ENCODE peak calls at places on chromosome 20, in six cellular contexts. W is IMR-90, O is GM12878, J is HepG2, Z is K562, S is A549. U is an unnamed sample.

GRCh38 chr20:53923745-53924369 is 146.5 kb downstream of the BCAS1 start:
- DNase-seq in W (no peak), O (no peak), J (no peak), Z (no peak), S (no peak), U (no peak)

GRCh38 chr20:49575551-49576060 is 7.7 kb upstream of the PTGIS start:
- DNase-seq in W (no peak), O (no peak), J (no peak), Z (no peak), S (no peak), U (no peak)

GRCh38 chr20:63273635-63274380 is 1.2 kb downstream of the ARFGAP1 start:
- DNase-seq in W (peak), O (no peak), J (peak), Z (peak), S (peak), U (no peak)

GRCh38 chr20:3621111-3621510 is 42.1 kb downstream of the GFRA4 start:
- DNase-seq in W (no peak), O (no peak), J (no peak), Z (no peak), S (no peak), U (no peak)

GRCh38 chr20:19726126-19726525 is 31.9 kb upstream of the RIN2 start:
- DNase-seq in W (peak), O (no peak), J (no peak), Z (no peak), S (no peak), U (no peak)

GRCh38 chr20:49361872-49362663 is 84.2 kb upstream of the ZNFX1 start:
- DNase-seq in W (no peak), O (no peak), J (no peak), Z (no peak), S (no peak), U (no peak)

GRCh38 chr20:49165611-49166010 is 22.5 kb downstream of the STAU1 start:
- DNase-seq in W (no peak), O (no peak), J (no peak), Z (no peak), S (no peak), U (no peak)

GRCh38 chr20:64078934-64079272 is 415 bp downstream of the RGS19 start:
- DNase-seq in W (no peak), O (no peak), J (no peak), Z (no peak), S (no peak), U (no peak)

GRCh38 chr20:41169184-41169690 is 31.9 kb downstream of the PLCG1 start:
- DNase-seq in W (no peak), O (no peak), J (no peak), Z (no peak), S (no peak), U (no peak)

GRCh38 chr20:50221501-50222323 is 31.1 kb downstream of the CEBPB start:
- DNase-seq in W (peak), O (no peak), J (no peak), Z (no peak), S (no peak), U (no peak)

GRCh38 chr20:50464026-50464724 is 46.0 kb upstream of the PTPN1 start:
- DNase-seq in W (peak), O (no peak), J (peak), Z (peak), S (peak), U (peak)

GRCh38 chr20:17956099-17956685 is 12.4 kb downstream of the SNX5 start:
- DNase-seq in W (no peak), O (no peak), J (no peak), Z (no peak), S (no peak), U (no peak)

GRCh38 chr20:50393242-50393641 is 116.9 kb upstream of the PTPN1 start:
- DNase-seq in W (no peak), O (no peak), J (no peak), Z (no peak), S (no peak), U (no peak)

GRCh38 chr20:4195499-4195898 is 180.1 kb upstream of the RNF24 start:
- DNase-seq in W (peak), O (no peak), J (peak), Z (peak), S (peak), U (peak)

GRCh38 chr20:63858393-63859165 is 2.7 kb upstream of the ABHD16B start:
- DNase-seq in W (peak), O (no peak), J (peak), Z (peak), S (no peak), U (peak)

GRCh38 chr20:48616481-48616880 is 211.3 kb downstream of the PREX1 start:
- DNase-seq in W (no peak), O (no peak), J (no peak), Z (no peak), S (no peak), U (no peak)

GRCh38 chr20:9838378-9839295 is at the start of gene PAK5:
- DNase-seq in W (peak), O (no peak), J (peak), Z (no peak), S (peak), U (peak)

GRCh38 chr20:47727909-47728361 is 57.3 kb downstream of the SULF2 start:
- DNase-seq in W (no peak), O (no peak), J (no peak), Z (no peak), S (no peak), U (no peak)

GRCh38 chr20:52340036-52340634 is 148.6 kb upstream of the ZFP64 start:
- DNase-seq in W (no peak), O (no peak), J (peak), Z (peak), S (peak), U (no peak)

GRCh38 chr20:20685635-20686034 is 26.8 kb downstream of the RALGAPA2 start:
- DNase-seq in W (no peak), O (no peak), J (no peak), Z (no peak), S (no peak), U (no peak)

GRCh38 chr20:47969426-47969825 is 184.1 kb upstream of the SULF2 start:
- DNase-seq in W (no peak), O (no peak), J (no peak), Z (peak), S (no peak), U (no peak)

GRCh38 chr20:61725966-61726365 is 339.7 kb downstream of the TAF4 start:
- DNase-seq in W (no peak), O (no peak), J (no peak), Z (no peak), S (no peak), U (no peak)

GRCh38 chr20:41222299-41222698 is 85.0 kb downstream of the PLCG1 start:
- DNase-seq in W (no peak), O (no peak), J (no peak), Z (no peak), S (no peak), U (no peak)

GRCh38 chr20:50980071-50980681 is 21.6 kb downstream of the MOCS3 start:
- DNase-seq in W (peak), O (no peak), J (peak), Z (no peak), S (peak), U (no peak)

GRCh38 chr20:48471734-48472408 is 355.9 kb downstream of the PREX1 start:
- DNase-seq in W (no peak), O (no peak), J (no peak), Z (no peak), S (no peak), U (no peak)

GRCh38 chr20:43824699-43825402 is 89.8 kb upstream of the TOX2 start:
- DNase-seq in W (peak), O (peak), J (peak), Z (no peak), S (no peak), U (peak)

GRCh38 chr20:40678286-40678835 is 10.7 kb downstream of the MAFB start:
- DNase-seq in W (no peak), O (no peak), J (no peak), Z (no peak), S (no peak), U (no peak)

GRCh38 chr20:49344140-49344539 is 66.3 kb upstream of the ZNFX1 start:
- DNase-seq in W (no peak), O (no peak), J (no peak), Z (no peak), S (no peak), U (no peak)

GRCh38 chr20:36606171-36607116 is 865 bp downstream of the RAB5IF start:
- DNase-seq in W (peak), O (no peak), J (peak), Z (no peak), S (no peak), U (no peak)

DNA sequence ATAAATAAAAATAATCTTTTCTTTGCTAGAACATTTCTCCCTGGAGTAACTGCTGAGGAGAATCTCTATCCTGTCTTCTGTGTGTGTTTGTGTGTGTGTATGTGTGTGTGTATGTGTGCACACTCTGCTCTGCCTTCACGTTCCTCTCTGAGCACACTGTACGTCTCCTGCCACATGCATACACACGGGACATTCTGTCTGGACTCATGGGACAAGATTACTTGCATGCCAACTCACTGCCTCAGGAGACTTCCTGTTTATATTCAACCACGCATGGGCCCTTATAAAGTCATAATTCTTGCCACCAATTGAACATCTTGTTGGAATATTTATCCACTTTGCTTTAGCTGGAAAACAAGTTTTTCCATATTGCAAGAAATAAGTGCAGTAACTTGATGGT is 930.6 kb downstream of the KIF16B start:
- DNase-seq in W (peak), O (no peak), J (no peak), Z (no peak), S (no peak), U (no peak)
- TF ChIP-seq SMC3 in W (no peak), O (no peak), J (no peak), Z (no peak), S (no peak), U (no peak)

GRCh38 chr20:32053648-32054047 is 1.6 kb downstream of the HCK start:
- DNase-seq in W (no peak), O (no peak), J (no peak), Z (no peak), S (no peak), U (no peak)

GRCh38 chr20:32057785-32058184 is 5.7 kb downstream of the HCK start:
- DNase-seq in W (no peak), O (no peak), J (no peak), Z (no peak), S (no peak), U (no peak)

GRCh38 chr20:32059189-32059588 is 7.1 kb downstream of the HCK start:
- DNase-seq in W (no peak), O (no peak), J (no peak), Z (no peak), S (no peak), U (no peak)

GRCh38 chr20:32052792-32053362 is 835 bp downstream of the HCK start:
- DNase-seq in W (no peak), O (no peak), J (no peak), Z (no peak), S (no peak), U (no peak)

GRCh38 chr20:32056708-32057491 is 4.9 kb downstream of the HCK start:
- DNase-seq in W (no peak), O (no peak), J (no peak), Z (no peak), S (no peak), U (no peak)
- TF ChIP-seq RFX5 in W (no peak), O (no peak), J (no peak), Z (no peak), S (no peak), U (no peak)

DNA sequence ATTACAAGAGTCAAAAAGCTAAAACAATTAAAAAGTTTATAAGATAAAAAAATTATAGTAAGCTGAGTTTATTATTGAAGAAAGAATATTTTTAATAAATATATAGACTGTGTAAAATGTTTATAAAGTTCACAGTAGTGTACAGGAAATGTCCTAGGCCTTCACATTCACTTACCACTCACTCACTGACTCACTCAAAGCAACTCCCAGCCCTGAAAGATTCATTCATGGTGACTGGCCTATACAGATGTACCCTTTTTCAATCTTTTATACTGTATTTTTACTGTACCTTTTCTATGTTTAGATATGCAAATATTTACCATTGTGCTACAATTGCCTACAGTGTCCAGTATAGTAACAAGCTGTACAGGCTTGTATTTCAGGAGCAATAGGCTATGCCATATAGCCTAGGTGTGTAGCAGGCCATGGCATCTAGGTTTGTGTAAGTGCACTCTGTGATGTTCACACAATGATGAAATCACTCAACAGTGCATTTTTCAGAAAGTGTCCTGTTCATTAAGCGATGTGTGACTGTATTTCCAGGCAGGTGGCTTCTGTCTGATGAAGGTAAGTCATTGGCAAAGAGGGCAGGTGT is 130.2 kb downstream of the BTBD3 start:
- DNase-seq in W (peak), O (no peak), J (no peak), Z (no peak), S (no peak), U (no peak)
- TF ChIP-seq SMC3 in W (no peak), O (no peak), J (no peak), Z (no peak), S (no peak), U (no peak)

DNA sequence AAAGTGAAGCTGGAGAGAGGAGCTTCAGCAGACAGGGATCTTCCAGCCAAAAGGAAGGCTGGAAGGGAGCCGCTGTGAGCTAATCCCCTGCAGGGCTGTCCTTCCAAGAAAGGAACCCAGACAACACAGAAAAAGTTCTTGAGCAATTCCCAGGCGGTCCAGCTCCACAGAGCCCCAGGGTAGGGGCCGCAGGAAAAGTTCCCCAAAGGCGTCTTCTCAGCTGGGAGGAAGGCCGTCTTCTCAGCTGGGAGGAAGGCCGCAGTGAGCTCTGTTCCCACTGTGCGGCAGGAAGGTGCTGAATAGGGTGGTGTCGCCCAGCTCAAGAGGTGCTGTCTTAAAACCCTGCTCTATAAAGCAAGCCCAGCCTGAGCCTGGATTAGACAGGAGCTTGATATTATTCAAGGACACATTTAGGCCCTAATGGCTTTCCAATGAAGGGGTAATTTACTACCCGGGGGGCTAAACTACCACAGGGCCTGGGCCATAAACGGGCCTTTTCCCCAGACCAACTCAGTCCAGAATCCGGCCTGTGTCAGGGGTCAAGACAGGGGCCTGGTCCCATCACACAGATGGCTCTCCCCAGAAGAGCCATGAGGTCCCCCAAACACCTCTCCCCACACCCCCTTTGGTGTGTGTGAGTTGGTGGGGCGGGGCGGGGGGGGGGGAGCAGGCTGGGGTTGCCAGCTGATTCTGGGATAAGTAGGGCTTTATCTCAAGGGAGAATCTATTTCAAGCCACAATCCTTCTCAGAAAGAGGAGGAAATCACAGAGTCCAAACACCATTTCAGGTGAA is 103.6 kb downstream of the NOL4L start:
- DNase-seq in W (no peak), O (no peak), J (no peak), Z (no peak), S (no peak), U (peak)
- TF ChIP-seq RFX5 in W (no peak), O (no peak), J (no peak), Z (no peak), S (no peak), U (no peak)

DNA sequence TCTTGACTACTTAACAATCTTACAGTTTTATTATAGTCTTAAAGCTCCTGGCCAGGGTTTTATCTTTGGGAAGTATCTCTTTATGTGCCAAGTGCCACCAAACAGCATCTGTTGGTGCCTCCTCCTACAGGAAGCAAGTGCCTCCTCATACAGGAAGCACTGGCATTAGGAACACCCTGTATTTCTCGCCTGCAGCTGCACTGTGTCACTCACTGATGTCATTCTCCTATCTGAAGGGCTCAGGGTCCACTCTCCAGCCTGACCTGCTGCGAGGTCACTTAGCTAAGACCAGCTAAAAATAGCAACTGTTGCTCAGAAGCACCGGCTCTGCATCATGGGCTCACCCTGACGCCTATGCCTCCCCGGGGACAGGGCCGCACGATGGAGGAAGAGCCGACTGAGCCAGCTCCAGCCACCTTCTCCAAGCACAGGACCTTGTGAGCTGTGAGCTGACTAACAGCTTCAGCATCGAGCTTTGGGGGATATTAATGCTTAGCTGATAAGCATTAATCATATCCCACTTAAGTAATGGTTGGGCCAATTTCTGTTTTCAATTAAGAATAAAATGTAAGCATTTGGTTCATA is 66.3 kb upstream of the CD93 start:
- DNase-seq in W (peak), O (no peak), J (peak), Z (peak), S (no peak), U (no peak)
- TF ChIP-seq SMC3 in W (no peak), O (no peak), J (no peak), Z (no peak), S (no peak), U (no peak)

GRCh38 chr20:59064214-59064722 is 21.7 kb upstream of the PRELID3B start:
- DNase-seq in W (no peak), O (no peak), J (no peak), Z (no peak), S (no peak), U (no peak)
- TF ChIP-seq RFX5 in W (no peak), O (no peak), J (no peak), Z (no peak), S (no peak), U (no peak)

DNA sequence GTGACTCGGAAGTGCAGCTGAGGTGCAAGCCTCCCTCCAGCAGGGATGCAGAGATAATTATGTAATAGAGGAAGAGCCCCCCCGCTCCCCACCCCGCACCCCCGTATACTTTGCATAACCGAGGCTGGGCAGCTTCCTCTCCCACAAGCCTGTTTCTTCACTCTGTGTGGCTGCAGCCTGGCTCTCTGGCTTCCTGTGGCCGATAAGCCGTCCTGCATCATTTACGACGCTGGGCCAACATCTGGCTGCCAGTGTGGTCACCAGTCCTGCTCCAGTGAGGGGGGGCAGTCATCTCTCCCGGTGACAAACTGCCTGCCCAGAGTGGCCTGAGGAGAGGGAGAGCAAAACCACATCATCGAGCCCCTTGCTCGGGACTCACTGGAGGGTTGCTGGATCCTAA is 59.2 kb downstream of the RBM38 start:
- DNase-seq in W (peak), O (peak), J (no peak), Z (peak), S (no peak), U (peak)
- TF ChIP-seq SMC3 in W (no peak), O (no peak), J (no peak), Z (no peak), S (no peak), U (no peak)

DNA sequence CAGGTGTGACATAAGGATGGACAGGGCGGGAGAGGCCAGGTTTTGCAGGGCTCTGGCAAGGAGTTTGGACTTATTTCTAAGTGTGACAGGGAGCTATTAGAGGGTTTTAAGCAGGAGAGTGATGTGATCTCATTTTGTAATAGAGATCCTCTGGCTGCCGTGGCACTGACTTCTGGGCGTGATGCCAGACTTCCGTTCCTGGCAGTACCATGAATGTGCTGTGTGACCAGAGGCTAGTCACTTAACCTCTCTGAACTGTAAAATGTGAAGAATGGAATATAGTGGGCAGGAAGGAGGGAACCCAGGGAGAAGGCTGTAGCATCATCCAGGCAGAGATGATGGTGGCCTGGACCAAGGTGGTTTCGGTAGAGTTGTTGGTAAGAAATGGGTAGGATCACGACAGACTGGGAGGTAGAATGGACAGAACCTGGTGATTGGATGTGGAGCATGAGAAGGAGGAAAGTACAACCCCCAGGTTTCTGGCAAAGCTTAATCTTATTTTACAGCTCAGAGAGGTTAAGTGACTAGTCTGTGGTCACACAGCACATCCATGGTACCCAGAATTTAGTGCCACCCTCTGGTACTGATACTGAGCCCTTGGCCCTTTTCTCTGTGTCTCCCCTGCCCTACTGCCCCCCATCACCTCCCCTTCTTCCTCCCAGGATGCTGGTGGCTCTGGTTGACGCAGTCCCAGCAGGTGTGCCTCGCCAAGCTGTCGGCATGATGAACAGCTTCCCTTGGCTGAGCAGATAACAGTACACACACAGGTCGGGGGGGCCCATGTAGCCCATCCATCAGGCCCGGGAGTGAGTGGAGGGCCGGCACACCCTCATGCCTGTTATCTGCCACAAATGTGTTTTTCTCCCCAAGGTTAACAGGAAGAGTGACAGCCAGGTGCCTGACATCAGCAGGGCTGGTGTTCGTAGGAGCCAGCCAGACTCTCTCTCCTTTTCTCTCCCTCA is 52.9 kb upstream of the CTNNBL1 start:
- DNase-seq in W (no peak), O (no peak), J (no peak), Z (no peak), S (no peak), U (peak)
- TF ChIP-seq RFX5 in W (no peak), O (no peak), J (no peak), Z (no peak), S (no peak), U (no peak)